ENCODE peak calls at places on chromosome 13, in nine cellular contexts. One of them, this sample, is unnamed.
A peak's percentile ranks its signal among the peaks of the same experiment; 100 is the strongest.

GRCh38 chr13:23871616-23872220 is 17.5 kb downstream of the MIPEP start:
- DNase-seq in omental fat pad: no peak
- DNase-seq in effector memory CD4-positive, alpha-beta T cell: no peak
- DNase-seq in posterior vena cava: no peak
- DNase-seq in breast epithelium: no peak
- DNase-seq in activated CD4-positive, alpha-beta T cell treated with anti-CD3 and anti-CD28 coated beads for 24 hours: no peak
- DNase-seq in WTC11: no peak
- DNase-seq in spleen: no peak
- DNase-seq in iPS-NIHi11: peak; percentile 28
- DNase-seq in this sample: peak; percentile 52

GRCh38 chr13:49444517-49445395 is 682 bp downstream of the SETDB2 start:
- DNase-seq in activated CD4-positive, alpha-beta T cell treated with anti-CD3 and anti-CD28 coated beads for 24 hours: peak; percentile 16
- DNase-seq in iPS-NIHi11: peak; percentile 14
- DNase-seq in breast epithelium: no peak
- DNase-seq in omental fat pad: no peak
- DNase-seq in posterior vena cava: no peak
- DNase-seq in spleen: no peak
- DNase-seq in WTC11: no peak
- DNase-seq in effector memory CD4-positive, alpha-beta T cell: peak; percentile 3
- DNase-seq in this sample: peak; percentile 56

GRCh38 chr13:73603646-73604045 is 530.6 kb downstream of the KLF12 start:
- DNase-seq in posterior vena cava: no peak
- DNase-seq in spleen: no peak
- DNase-seq in iPS-NIHi11: no peak
- DNase-seq in activated CD4-positive, alpha-beta T cell treated with anti-CD3 and anti-CD28 coated beads for 24 hours: no peak
- DNase-seq in effector memory CD4-positive, alpha-beta T cell: no peak
- DNase-seq in WTC11: no peak
- DNase-seq in omental fat pad: no peak
- DNase-seq in breast epithelium: no peak
- DNase-seq in this sample: no peak

GRCh38 chr13:75760182-75760981 is 124.3 kb downstream of the LMO7 start:
- DNase-seq in iPS-NIHi11: peak; percentile 37
- DNase-seq in activated CD4-positive, alpha-beta T cell treated with anti-CD3 and anti-CD28 coated beads for 24 hours: no peak
- DNase-seq in effector memory CD4-positive, alpha-beta T cell: no peak
- DNase-seq in posterior vena cava: no peak
- DNase-seq in breast epithelium: no peak
- DNase-seq in spleen: no peak
- DNase-seq in WTC11: no peak
- DNase-seq in omental fat pad: no peak
- DNase-seq in this sample: no peak

GRCh38 chr13:89163081-89163480 is 1491.9 kb downstream of the SLITRK5 start:
- DNase-seq in omental fat pad: no peak
- DNase-seq in spleen: no peak
- DNase-seq in activated CD4-positive, alpha-beta T cell treated with anti-CD3 and anti-CD28 coated beads for 24 hours: no peak
- DNase-seq in effector memory CD4-positive, alpha-beta T cell: no peak
- DNase-seq in posterior vena cava: no peak
- DNase-seq in breast epithelium: no peak
- DNase-seq in iPS-NIHi11: peak; percentile 4
- DNase-seq in WTC11: no peak
- DNase-seq in this sample: no peak

GRCh38 chr13:108278466-108278865 is 8.9 kb downstream of the TNFSF13B start:
- DNase-seq in posterior vena cava: no peak
- DNase-seq in effector memory CD4-positive, alpha-beta T cell: no peak
- DNase-seq in breast epithelium: no peak
- DNase-seq in spleen: no peak
- DNase-seq in WTC11: no peak
- DNase-seq in omental fat pad: no peak
- DNase-seq in activated CD4-positive, alpha-beta T cell treated with anti-CD3 and anti-CD28 coated beads for 24 hours: no peak
- DNase-seq in iPS-NIHi11: no peak
- DNase-seq in this sample: no peak

GRCh38 chr13:32309812-32310706 is 5.1 kb downstream of the ZAR1L start:
- DNase-seq in posterior vena cava: no peak
- DNase-seq in breast epithelium: no peak
- DNase-seq in WTC11: no peak
- DNase-seq in effector memory CD4-positive, alpha-beta T cell: no peak
- DNase-seq in omental fat pad: no peak
- DNase-seq in spleen: no peak
- DNase-seq in activated CD4-positive, alpha-beta T cell treated with anti-CD3 and anti-CD28 coated beads for 24 hours: no peak
- DNase-seq in iPS-NIHi11: peak; percentile 30
- DNase-seq in this sample: peak; percentile 81

GRCh38 chr13:92355213-92355612 is 871.4 kb upstream of the GPC6 start:
- DNase-seq in breast epithelium: no peak
- DNase-seq in activated CD4-positive, alpha-beta T cell treated with anti-CD3 and anti-CD28 coated beads for 24 hours: no peak
- DNase-seq in iPS-NIHi11: peak; percentile 46
- DNase-seq in WTC11: peak; percentile 42
- DNase-seq in posterior vena cava: no peak
- DNase-seq in effector memory CD4-positive, alpha-beta T cell: no peak
- DNase-seq in spleen: no peak
- DNase-seq in omental fat pad: no peak
- DNase-seq in this sample: no peak

GRCh38 chr13:101452519-101453485 is at the start of gene ITGBL1:
- DNase-seq in iPS-NIHi11: no peak
- DNase-seq in omental fat pad: no peak
- DNase-seq in posterior vena cava: no peak
- DNase-seq in WTC11: no peak
- DNase-seq in spleen: no peak
- DNase-seq in effector memory CD4-positive, alpha-beta T cell: no peak
- DNase-seq in activated CD4-positive, alpha-beta T cell treated with anti-CD3 and anti-CD28 coated beads for 24 hours: no peak
- DNase-seq in breast epithelium: no peak
- DNase-seq in this sample: peak; percentile 25

GRCh38 chr13:111526922-111527321 is 206.5 kb downstream of the TEX29 start:
- DNase-seq in WTC11: no peak
- DNase-seq in spleen: peak; percentile 50
- DNase-seq in omental fat pad: no peak
- DNase-seq in effector memory CD4-positive, alpha-beta T cell: no peak
- DNase-seq in posterior vena cava: peak; percentile 68
- DNase-seq in iPS-NIHi11: no peak
- DNase-seq in breast epithelium: no peak
- DNase-seq in activated CD4-positive, alpha-beta T cell treated with anti-CD3 and anti-CD28 coated beads for 24 hours: no peak
- DNase-seq in this sample: no peak

GRCh38 chr13:39602614-39603366 is at the start of gene LHFPL6:
- DNase-seq in effector memory CD4-positive, alpha-beta T cell: peak; percentile 16
- DNase-seq in posterior vena cava: peak; percentile 96
- DNase-seq in breast epithelium: peak; percentile 77
- DNase-seq in activated CD4-positive, alpha-beta T cell treated with anti-CD3 and anti-CD28 coated beads for 24 hours: peak; percentile 39
- DNase-seq in omental fat pad: peak; percentile 71
- DNase-seq in iPS-NIHi11: peak; percentile 84
- DNase-seq in spleen: peak; percentile 87
- DNase-seq in WTC11: peak; percentile 79
- DNase-seq in this sample: peak; percentile 81

GRCh38 chr13:42650470-42650869 is 76.5 kb downstream of the TNFSF11 start:
- DNase-seq in spleen: no peak
- DNase-seq in breast epithelium: no peak
- DNase-seq in iPS-NIHi11: no peak
- DNase-seq in WTC11: no peak
- DNase-seq in omental fat pad: no peak
- DNase-seq in posterior vena cava: no peak
- DNase-seq in activated CD4-positive, alpha-beta T cell treated with anti-CD3 and anti-CD28 coated beads for 24 hours: no peak
- DNase-seq in effector memory CD4-positive, alpha-beta T cell: no peak
- DNase-seq in this sample: no peak

GRCh38 chr13:90552702-90553101 is 794.8 kb upstream of the MIR17HG start:
- DNase-seq in activated CD4-positive, alpha-beta T cell treated with anti-CD3 and anti-CD28 coated beads for 24 hours: no peak
- DNase-seq in omental fat pad: no peak
- DNase-seq in posterior vena cava: no peak
- DNase-seq in breast epithelium: no peak
- DNase-seq in spleen: no peak
- DNase-seq in effector memory CD4-positive, alpha-beta T cell: no peak
- DNase-seq in iPS-NIHi11: no peak
- DNase-seq in WTC11: no peak
- DNase-seq in this sample: no peak

GRCh38 chr13:91409661-91410060 is 11.2 kb downstream of the GPC5 start:
- DNase-seq in breast epithelium: no peak
- DNase-seq in spleen: no peak
- DNase-seq in WTC11: no peak
- DNase-seq in omental fat pad: no peak
- DNase-seq in iPS-NIHi11: no peak
- DNase-seq in posterior vena cava: no peak
- DNase-seq in activated CD4-positive, alpha-beta T cell treated with anti-CD3 and anti-CD28 coated beads for 24 hours: no peak
- DNase-seq in effector memory CD4-positive, alpha-beta T cell: no peak
- DNase-seq in this sample: no peak

GRCh38 chr13:31166591-31166990 is 4.9 kb upstream of the HSPH1 start:
- DNase-seq in posterior vena cava: no peak
- DNase-seq in iPS-NIHi11: no peak
- DNase-seq in spleen: no peak
- DNase-seq in effector memory CD4-positive, alpha-beta T cell: no peak
- DNase-seq in activated CD4-positive, alpha-beta T cell treated with anti-CD3 and anti-CD28 coated beads for 24 hours: no peak
- DNase-seq in WTC11: no peak
- DNase-seq in omental fat pad: no peak
- DNase-seq in breast epithelium: no peak
- DNase-seq in this sample: no peak

GRCh38 chr13:26558074-26558805 is 757 bp downstream of the WASF3 start:
- DNase-seq in breast epithelium: no peak
- DNase-seq in omental fat pad: no peak
- DNase-seq in WTC11: peak; percentile 15
- DNase-seq in posterior vena cava: no peak
- DNase-seq in iPS-NIHi11: peak; percentile 32
- DNase-seq in effector memory CD4-positive, alpha-beta T cell: no peak
- DNase-seq in activated CD4-positive, alpha-beta T cell treated with anti-CD3 and anti-CD28 coated beads for 24 hours: no peak
- DNase-seq in spleen: peak; percentile 78
- DNase-seq in this sample: peak; percentile 44

GRCh38 chr13:71240906-71241305 is 626.1 kb downstream of the DACH1 start:
- DNase-seq in spleen: no peak
- DNase-seq in effector memory CD4-positive, alpha-beta T cell: no peak
- DNase-seq in iPS-NIHi11: peak; percentile 16
- DNase-seq in WTC11: no peak
- DNase-seq in omental fat pad: no peak
- DNase-seq in breast epithelium: no peak
- DNase-seq in posterior vena cava: no peak
- DNase-seq in activated CD4-positive, alpha-beta T cell treated with anti-CD3 and anti-CD28 coated beads for 24 hours: no peak
- DNase-seq in this sample: peak; percentile 75

GRCh38 chr13:112616586-112617381 is 28.8 kb upstream of the TUBGCP3 start:
- DNase-seq in iPS-NIHi11: peak; percentile 73
- DNase-seq in activated CD4-positive, alpha-beta T cell treated with anti-CD3 and anti-CD28 coated beads for 24 hours: no peak
- DNase-seq in effector memory CD4-positive, alpha-beta T cell: no peak
- DNase-seq in omental fat pad: no peak
- DNase-seq in breast epithelium: no peak
- DNase-seq in spleen: peak; percentile 46
- DNase-seq in WTC11: peak; percentile 47
- DNase-seq in posterior vena cava: no peak
- DNase-seq in this sample: peak; percentile 78

GRCh38 chr13:33123066-33123940 is 107.1 kb downstream of the KL start:
- DNase-seq in iPS-NIHi11: no peak
- DNase-seq in omental fat pad: no peak
- DNase-seq in posterior vena cava: no peak
- DNase-seq in spleen: no peak
- DNase-seq in WTC11: no peak
- DNase-seq in activated CD4-positive, alpha-beta T cell treated with anti-CD3 and anti-CD28 coated beads for 24 hours: no peak
- DNase-seq in effector memory CD4-positive, alpha-beta T cell: no peak
- DNase-seq in breast epithelium: no peak
- DNase-seq in this sample: peak; percentile 42

This sample was measured in dermis blood vessel endothelial cell.